ENCODE peak calls at places on chromosomes 6 and 20, in seven cellular contexts. J is ovary, F is IMR-90, O is heart left ventricle, C is uterus, Y is GM12878, U is tibial nerve. X is an unnamed sample.

GRCh38 chr20:25076731-25077609 is 5.0 kb downstream of the VSX1 start:
- DNase-seq in J (no peak), F (peak; percentile 1), O (no peak), C (peak; percentile 41), Y (no peak), U (no peak), X (no peak)

GRCh38 chr6:22613695-22614094 is 44.3 kb downstream of the HDGFL1 start:
- DNase-seq in J (no peak), F (peak; percentile 98), O (peak; percentile 20), C (no peak), Y (no peak), U (no peak), X (no peak)

GRCh38 chr20:62708591-62709536 is at the start of gene NTSR1:
- DNase-seq in J (no peak), F (no peak), O (no peak), C (no peak), Y (no peak), U (no peak), X (no peak)

GRCh38 chr6:154169193-154169847 is 130.3 kb downstream of the OPRM1 start:
- DNase-seq in J (no peak), F (no peak), O (no peak), C (no peak), Y (no peak), U (no peak), X (no peak)

GRCh38 chr6:10759884-10760329 is 12.3 kb downstream of the TMEM14B start:
- DNase-seq in J (peak; percentile 26), F (peak; percentile 89), O (no peak), C (peak; percentile 39), Y (no peak), U (no peak), X (no peak)

GRCh38 chr6:105994522-105995402 is 91.4 kb upstream of the PRDM1 start:
- DNase-seq in J (peak; percentile 56), F (peak; percentile 78), O (peak; percentile 47), C (peak; percentile 67), Y (no peak), U (peak; percentile 61), X (peak; percentile 58)

GRCh38 chr6:28710466-28711191 is 184.9 kb downstream of the GPX5 start:
- DNase-seq in J (no peak), F (peak; percentile 58), O (no peak), C (no peak), Y (no peak), U (no peak), X (no peak)

GRCh38 chr20:32300647-32301046 is 23.2 kb downstream of the KIF3B start:
- DNase-seq in J (no peak), F (no peak), O (no peak), C (no peak), Y (no peak), U (no peak), X (no peak)

GRCh38 chr6:24933868-24934401 is 1.8 kb downstream of the RIPOR2 start:
- DNase-seq in J (no peak), F (no peak), O (no peak), C (no peak), Y (no peak), U (no peak), X (no peak)

GRCh38 chr6:143236151-143236788 is 175.6 kb downstream of the AIG1 start:
- DNase-seq in J (no peak), F (peak; percentile 31), O (no peak), C (no peak), Y (no peak), U (no peak), X (no peak)

GRCh38 chr6:51738614-51739013 is 348.8 kb downstream of the PKHD1 start:
- DNase-seq in J (no peak), F (no peak), O (no peak), C (no peak), Y (no peak), U (no peak), X (no peak)

GRCh38 chr20:35730583-35731468 is 11.2 kb downstream of the RBM39 start:
- DNase-seq in J (no peak), F (no peak), O (no peak), C (no peak), Y (no peak), U (no peak), X (no peak)

GRCh38 chr6:87473419-87473903 is 687 bp downstream of the SLC35A1 start:
- DNase-seq in J (peak; percentile 48), F (peak; percentile 44), O (no peak), C (no peak), Y (peak; percentile 12), U (no peak), X (no peak)

GRCh38 chr20:64035066-64035932 is 683 bp upstream of the C20orf204 start:
- DNase-seq in J (no peak), F (no peak), O (no peak), C (no peak), Y (peak; percentile 59), U (no peak), X (no peak)

GRCh38 chr6:43798688-43799444 is 28.9 kb downstream of the VEGFA start:
- DNase-seq in J (no peak), F (peak; percentile 85), O (peak; percentile 75), C (peak; percentile 59), Y (peak; percentile 34), U (no peak), X (peak; percentile 94)

GRCh38 chr6:7085911-7086310 is 21.9 kb upstream of the RREB1 start:
- DNase-seq in J (peak; percentile 48), F (no peak), O (peak; percentile 28), C (peak; percentile 32), Y (no peak), U (peak; percentile 24), X (peak; percentile 64)

GRCh38 chr6:93036835-93037234 is 382.5 kb downstream of the EPHA7 start:
- DNase-seq in J (no peak), F (peak; percentile 1), O (no peak), C (no peak), Y (no peak), U (no peak), X (no peak)

GRCh38 chr20:38137441-38138037 is 27.5 kb downstream of the TGM2 start:
- DNase-seq in J (no peak), F (no peak), O (no peak), C (no peak), Y (no peak), U (no peak), X (no peak)

GRCh38 chr6:131443514-131443913 is 129.5 kb upstream of the ARG1 start:
- DNase-seq in J (no peak), F (no peak), O (no peak), C (no peak), Y (no peak), U (no peak), X (peak; percentile 47)

GRCh38 chr6:490251-491037 is 98.9 kb downstream of the IRF4 start:
- DNase-seq in J (no peak), F (no peak), O (no peak), C (no peak), Y (peak; percentile 39), U (no peak), X (no peak)

GRCh38 chr20:5945963-5946362 is 4.4 kb downstream of the TRMT6 start:
- DNase-seq in J (no peak), F (peak; percentile 93), O (no peak), C (no peak), Y (no peak), U (no peak), X (no peak)

GRCh38 chr6:37816599-37817375 is 2.7 kb upstream of the ZFAND3 start:
- DNase-seq in J (no peak), F (no peak), O (no peak), C (no peak), Y (no peak), U (no peak), X (no peak)
- H3K27ac ChIP-seq in J (no peak overlapping the region), F (no peak overlapping the region), O (no peak overlapping the region), C (no peak overlapping the region), Y (no peak overlapping the region), U (no peak overlapping the region), X (no peak overlapping the region)

DNA sequence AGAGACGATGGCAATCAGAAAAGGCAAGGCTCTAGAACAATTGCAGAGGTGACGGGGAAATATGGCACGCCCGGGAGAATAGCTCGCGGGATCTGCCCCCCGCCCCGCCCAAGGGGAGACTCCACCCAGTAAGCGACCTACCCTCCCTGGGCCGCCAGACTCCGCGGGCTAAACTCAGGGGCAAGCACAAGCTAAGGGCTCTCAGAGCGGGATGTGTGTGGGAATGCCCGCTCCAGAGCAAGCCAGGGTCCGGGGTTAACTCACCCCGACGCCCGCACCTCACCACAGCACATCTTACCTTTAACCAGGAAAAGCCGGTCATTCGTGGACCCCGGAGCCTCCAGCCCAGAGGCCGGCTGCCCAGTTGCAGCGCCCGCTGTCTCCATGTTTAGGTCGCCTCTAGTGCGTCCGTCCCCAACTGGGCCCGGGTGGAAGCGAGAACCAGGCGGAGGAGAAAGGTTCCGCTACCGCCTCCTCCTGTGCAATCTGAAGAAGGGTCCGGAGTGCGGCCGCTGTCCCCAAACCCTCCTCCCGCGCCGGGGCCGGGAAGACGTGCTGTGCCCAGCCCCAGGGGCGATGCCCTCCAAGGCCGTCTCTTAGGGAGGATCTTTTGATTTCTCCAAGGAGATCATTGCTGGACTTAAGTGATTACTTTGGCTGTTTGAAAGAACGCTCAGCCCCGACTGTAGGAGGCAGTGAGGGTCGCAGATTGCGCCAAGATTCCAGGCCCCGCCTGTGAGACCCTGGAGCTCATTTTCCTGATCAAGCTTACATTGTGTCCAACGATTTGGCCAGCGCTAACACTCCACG is at the start of gene TMEM242:
- DNase-seq in J (peak; percentile 88), F (peak; percentile 93), O (peak; percentile 90), C (peak; percentile 89), Y (peak; percentile 74), U (peak; percentile 88), X (peak; percentile 95)
- TF ChIP-seq CTCF in J (no peak), F (no peak), O (peak; percentile 32), C (peak; percentile 42), Y (peak; percentile 14), U (peak; percentile 56), X (no peak)

DNA sequence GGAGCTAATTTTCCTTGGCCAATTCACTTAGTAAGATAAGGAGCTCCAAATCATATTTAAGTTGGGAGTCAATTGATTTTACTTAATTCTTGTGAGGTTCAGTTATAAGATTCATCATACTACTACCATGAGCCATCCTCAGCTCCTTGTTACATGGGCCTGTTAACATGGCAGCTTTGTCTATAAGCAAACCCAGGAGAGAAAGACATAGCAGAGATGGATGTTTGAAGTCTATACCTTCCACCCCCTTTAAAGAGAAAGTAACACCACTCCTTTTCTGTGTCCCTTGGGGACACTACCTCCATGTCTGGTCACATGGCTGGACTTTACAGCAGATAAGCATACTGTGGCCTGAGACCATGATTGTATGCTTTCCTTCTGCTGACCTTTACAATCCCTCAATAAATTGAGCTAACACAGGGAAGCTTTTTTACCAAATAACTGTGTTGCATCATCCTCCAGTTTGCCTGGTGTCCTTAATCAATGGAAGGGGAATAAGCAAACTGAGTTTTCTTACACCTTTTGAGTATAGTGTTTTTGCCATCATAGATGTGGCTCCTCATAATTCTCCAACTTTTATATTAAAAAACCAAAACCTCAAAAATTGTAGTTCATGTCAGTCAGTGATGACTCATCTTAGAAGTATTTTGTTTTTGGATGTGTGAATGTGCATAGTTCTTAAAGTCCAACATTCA is 9.8 kb upstream of the ZNFX1 start:
- DNase-seq in J (no peak), F (peak; percentile 73), O (no peak), C (no peak), Y (no peak), U (no peak), X (no peak)
- TF ChIP-seq POLR2A in J (no peak), F (no peak), O (no peak), C (no peak), Y (no peak), U (no peak), X (no peak)

DNA sequence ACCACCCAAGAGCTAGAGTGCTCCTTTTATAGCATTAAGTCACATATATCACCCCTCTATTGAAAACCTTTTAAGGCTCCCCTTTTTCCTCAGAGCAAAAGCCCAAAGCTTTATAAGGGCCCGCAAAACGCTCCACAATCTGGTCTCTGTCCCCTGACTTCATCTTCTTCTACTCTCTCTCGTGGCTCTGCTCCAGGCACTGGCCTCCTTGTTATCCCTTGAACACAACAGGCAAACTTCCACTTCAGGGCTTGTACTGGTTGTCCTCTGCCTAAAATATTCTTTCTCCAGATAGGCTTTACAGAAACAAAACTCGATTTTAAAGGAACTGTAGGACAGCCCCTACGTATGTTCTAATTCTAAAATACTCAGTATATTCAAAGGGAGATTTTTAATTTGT is 44.0 kb upstream of the SPDEF start:
- DNase-seq in J (no peak), F (no peak), O (no peak), C (no peak), Y (no peak), U (no peak), X (no peak)
- H3K27ac ChIP-seq in J (no peak overlapping the region), F (no peak overlapping the region), O (peak overlapping the region; percentile 42), C (no peak overlapping the region), Y (no peak overlapping the region), U (peak overlapping the region; percentile 64), X (no peak overlapping the region)

X was measured in Peyer's patch.